ENCODE peak calls at places on chromosome 19, in ten cellular contexts. R, M, P, V, U, G, K, T, Q and E are unnamed samples.
A peak's percentile ranks its signal among the peaks of the same experiment; 100 is the strongest.

GRCh38 chr19:5308471-5309437 is 31.9 kb downstream of the PTPRS start:
- DNase-seq in R (peak; percentile 84), M (no peak), P (no peak), V (peak; percentile 42), U (peak; percentile 39), G (peak; percentile 90), K (peak; percentile 97), T (peak; percentile 91), Q (no peak), E (no peak)

GRCh38 chr19:10388957-10389356 is 8.6 kb upstream of the TYK2 start:
- DNase-seq in R (peak; percentile 96), M (peak; percentile 93), P (no peak), V (peak; percentile 88), U (peak; percentile 96), G (peak; percentile 71), K (peak; percentile 94), T (peak; percentile 59), Q (peak; percentile 87), E (peak; percentile 77)

GRCh38 chr19:38401148-38401547 is 1.7 kb upstream of the FAM98C start:
- DNase-seq in R (no peak), M (peak; percentile 20), P (no peak), V (no peak), U (no peak), G (peak; percentile 50), K (peak; percentile 84), T (peak; percentile 53), Q (no peak), E (no peak)

GRCh38 chr19:15123900-15124299 is 16.7 kb downstream of the SYDE1 start:
- DNase-seq in R (peak; percentile 64), M (no peak), P (no peak), V (peak; percentile 85), U (peak; percentile 38), G (no peak), K (peak; percentile 87), T (no peak), Q (peak; percentile 89), E (no peak)

GRCh38 chr19:4059493-4059880 is 7.2 kb downstream of the ZBTB7A start:
- DNase-seq in R (no peak), M (no peak), P (no peak), V (no peak), U (peak; percentile 86), G (no peak), K (peak; percentile 88), T (no peak), Q (no peak), E (no peak)

GRCh38 chr19:44685877-44686276 is 13.1 kb upstream of the CEACAM16 start:
- DNase-seq in R (no peak), M (no peak), P (no peak), V (no peak), U (no peak), G (peak; percentile 74), K (peak; percentile 92), T (peak; percentile 70), Q (no peak), E (no peak)

GRCh38 chr19:34041922-34042521 is 130.3 kb upstream of the LSM14A start:
- DNase-seq in R (peak; percentile 82), M (peak; percentile 88), P (peak; percentile 27), V (peak; percentile 59), U (peak; percentile 74), G (peak; percentile 33), K (peak; percentile 86), T (peak; percentile 5), Q (peak; percentile 65), E (peak; percentile 36)

GRCh38 chr19:58353717-58354477 is 605 bp upstream of the A1BG start:
- DNase-seq in R (no peak), M (no peak), P (no peak), V (no peak), U (no peak), G (no peak), K (peak; percentile 69), T (no peak), Q (no peak), E (no peak)

GRCh38 chr19:47490847-47491246 is 6.8 kb upstream of the KPTN start:
- DNase-seq in R (no peak), M (no peak), P (no peak), V (no peak), U (no peak), G (no peak), K (no peak), T (no peak), Q (no peak), E (no peak)

GRCh38 chr19:47490031-47490430 is 6.0 kb upstream of the KPTN start:
- DNase-seq in R (no peak), M (no peak), P (no peak), V (no peak), U (no peak), G (no peak), K (no peak), T (no peak), Q (no peak), E (no peak)

GRCh38 chr19:47492571-47493377 is 8.8 kb upstream of the KPTN start:
- DNase-seq in R (no peak), M (no peak), P (no peak), V (no peak), U (no peak), G (no peak), K (peak; percentile 62), T (no peak), Q (no peak), E (no peak)

GRCh38 chr19:47492137-47492533 is 8.1 kb upstream of the KPTN start:
- DNase-seq in R (no peak), M (no peak), P (no peak), V (no peak), U (no peak), G (no peak), K (no peak), T (no peak), Q (no peak), E (no peak)

DNA sequence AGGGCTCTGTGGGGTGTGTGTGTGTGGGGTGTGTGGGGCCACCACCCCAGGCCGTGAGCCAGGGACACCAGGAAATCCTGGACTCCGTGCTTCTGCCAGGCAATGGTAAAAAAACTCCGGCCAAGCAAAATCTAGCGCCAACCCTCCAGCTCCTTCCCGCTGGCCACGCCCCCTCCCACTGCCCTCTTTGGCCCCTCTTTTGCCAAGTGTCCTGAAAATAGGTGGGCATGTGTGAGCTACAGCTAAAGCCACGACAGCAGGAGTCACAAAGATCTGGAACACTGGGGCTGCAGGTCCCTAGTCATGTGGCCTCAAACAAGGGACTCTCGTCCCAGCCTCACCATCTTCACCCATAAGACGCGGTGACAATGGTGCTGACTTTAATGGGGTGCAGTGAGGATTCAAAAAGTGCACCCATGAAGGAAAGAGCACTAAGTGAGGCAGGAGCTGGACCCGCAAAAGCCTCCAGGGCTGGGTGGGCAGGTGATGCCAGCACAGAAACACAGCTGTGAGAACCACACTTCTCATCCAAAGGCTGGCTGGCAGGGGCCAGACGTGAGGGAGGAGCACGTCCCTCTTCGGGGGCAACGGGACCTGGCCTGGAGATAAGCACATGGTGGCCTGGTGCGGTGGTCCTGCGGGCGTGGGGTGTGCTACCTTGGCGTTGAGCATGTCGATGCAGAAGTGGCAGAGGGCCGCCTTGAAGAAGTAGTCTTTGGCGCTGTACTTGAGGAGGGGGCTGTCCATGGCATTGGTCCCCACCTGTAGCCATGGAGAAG is 7.5 kb upstream of the KPTN start:
- DNase-seq in R (no peak), M (no peak), P (no peak), V (no peak), U (no peak), G (no peak), K (no peak), T (no peak), Q (no peak), E (no peak)
- TF ChIP-seq CTCF in R (no peak), M (no peak), P (no peak), V (no peak), U (no peak), G (no peak), K (no peak), T (no peak), Q (no peak), E (no peak)

GRCh38 chr19:17684256-17684655 is 3.9 kb downstream of the UNC13A start:
- DNase-seq in R (no peak), M (no peak), P (no peak), V (no peak), U (no peak), G (no peak), K (no peak), T (no peak), Q (no peak), E (no peak)

GRCh38 chr19:17685451-17686026 is 2.6 kb downstream of the UNC13A start:
- DNase-seq in R (no peak), M (peak; percentile 62), P (no peak), V (no peak), U (no peak), G (no peak), K (peak; percentile 69), T (no peak), Q (no peak), E (no peak)

GRCh38 chr19:17687141-17687856 is 855 bp downstream of the UNC13A start:
- DNase-seq in R (no peak), M (peak; percentile 85), P (no peak), V (no peak), U (no peak), G (no peak), K (peak; percentile 61), T (no peak), Q (no peak), E (no peak)

GRCh38 chr19:17686592-17687042 is 1.5 kb downstream of the UNC13A start:
- DNase-seq in R (no peak), M (peak; percentile 90), P (no peak), V (peak; percentile 41), U (peak; percentile 20), G (no peak), K (peak; percentile 76), T (peak; percentile 10), Q (peak; percentile 45), E (no peak)

GRCh38 chr19:17686027-17686511 is 2.1 kb downstream of the UNC13A start:
- DNase-seq in R (no peak), M (peak; percentile 69), P (no peak), V (no peak), U (no peak), G (no peak), K (peak; percentile 69), T (peak; percentile 6), Q (peak; percentile 21), E (no peak)
- H3K4me3 ChIP-seq in R (peak overlapping the region; percentile 22), M (peak overlapping the region; percentile 97), P (no peak overlapping the region), V (peak overlapping the region; percentile 46), U (no peak overlapping the region), G (peak overlapping the region; percentile 7), K (no peak overlapping the region), T (no peak overlapping the region), Q (no peak overlapping the region), E (no peak overlapping the region)

DNA sequence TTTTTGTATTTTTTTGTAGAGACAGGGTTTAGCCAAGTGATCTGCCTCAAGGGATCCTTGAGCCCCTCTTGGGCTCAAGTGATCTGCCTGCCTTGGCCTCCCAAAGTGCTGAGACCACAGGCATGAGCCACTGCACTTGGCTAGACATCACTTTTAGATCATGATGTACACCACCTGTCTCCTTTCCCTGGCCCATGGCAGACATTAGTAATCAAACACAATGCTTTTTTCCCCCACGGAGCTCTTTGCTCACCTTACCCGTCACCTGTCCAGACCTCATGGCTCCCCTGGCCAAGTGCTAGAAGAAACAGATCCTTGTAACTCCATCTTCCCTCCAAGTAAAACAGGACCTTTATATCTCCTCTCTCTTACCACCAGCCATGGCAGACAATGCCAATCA is 18.4 kb downstream of the NUMBL start:
- DNase-seq in R (no peak), M (no peak), P (no peak), V (no peak), U (no peak), G (no peak), K (peak; percentile 21), T (no peak), Q (no peak), E (no peak)
- H3K27ac ChIP-seq in R (peak overlapping the region; percentile 52), M (no peak overlapping the region), P (no peak overlapping the region), V (peak overlapping the region; percentile 66), U (no peak overlapping the region), G (no peak overlapping the region), K (no peak overlapping the region), T (no peak overlapping the region), Q (no peak overlapping the region), E (no peak overlapping the region)

GRCh38 chr19:29454109-29454508 is 71.7 kb upstream of the VSTM2B start:
- DNase-seq in R (peak; percentile 30), M (no peak), P (no peak), V (no peak), U (peak; percentile 10), G (no peak), K (no peak), T (no peak), Q (no peak), E (no peak)

DNA sequence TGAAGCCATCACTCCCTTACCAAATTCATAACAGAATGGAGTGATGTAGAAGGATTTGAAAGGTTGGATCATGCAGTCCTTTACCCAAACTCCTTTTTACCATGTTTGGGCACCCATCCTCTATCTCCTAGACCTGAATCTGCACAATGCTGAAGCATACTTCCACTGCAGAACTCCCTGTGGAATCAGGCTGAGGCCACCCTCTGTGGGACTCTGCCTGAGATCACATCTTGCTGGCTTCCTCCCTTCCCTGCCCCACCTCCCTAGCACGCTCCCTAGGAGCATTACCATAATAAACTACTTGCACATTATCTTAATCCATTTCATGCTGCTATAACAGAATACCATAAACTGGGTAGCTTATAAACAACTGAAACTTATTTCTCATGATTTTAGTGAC is 68.4 kb upstream of the VSTM2B start:
- DNase-seq in R (no peak), M (no peak), P (no peak), V (no peak), U (no peak), G (no peak), K (no peak), T (no peak), Q (no peak), E (no peak)
- TF ChIP-seq CTCF in R (no peak), M (no peak), P (no peak), V (no peak), U (no peak), G (no peak), K (no peak), T (no peak), Q (no peak), E (no peak)